ENCODE peak calls at places on chromosomes 5 and 9, in six cellular contexts. One of them, this sample, is unnamed.

GRCh38 chr5:159034083-159034824 is 65.5 kb downstream of the EBF1 start:
- DNase-seq in GM12878: no peak
- DNase-seq in HepG2: no peak
- DNase-seq in H1: no peak
- DNase-seq in GM12891: no peak
- DNase-seq in K562: no peak
- DNase-seq in this sample: no peak

GRCh38 chr5:677131-678101 is 15.7 kb downstream of the TPPP start:
- DNase-seq in HepG2: no peak
- DNase-seq in GM12891: no peak
- DNase-seq in K562: no peak
- DNase-seq in GM12878: no peak
- DNase-seq in H1: no peak
- DNase-seq in this sample: peak; percentile 17

GRCh38 chr5:141952030-141952429 is 6.0 kb downstream of the PCDH12 start:
- DNase-seq in HepG2: no peak
- DNase-seq in K562: no peak
- DNase-seq in GM12878: no peak
- DNase-seq in GM12891: no peak
- DNase-seq in H1: no peak
- DNase-seq in this sample: no peak

GRCh38 chr5:150522504-150523464 is 14.9 kb downstream of the NDST1 start:
- DNase-seq in H1: no peak
- DNase-seq in GM12878: no peak
- DNase-seq in K562: no peak
- DNase-seq in HepG2: peak; percentile 98
- DNase-seq in GM12891: no peak
- DNase-seq in this sample: no peak

GRCh38 chr5:128084228-128085167 is 932 bp downstream of the SLC12A2 start:
- DNase-seq in HepG2: no peak
- DNase-seq in K562: peak; percentile 41
- DNase-seq in GM12878: no peak
- DNase-seq in GM12891: peak; percentile 12
- DNase-seq in H1: peak; percentile 64
- DNase-seq in this sample: peak; percentile 16

GRCh38 chr9:110443878-110444245 is 106.2 kb upstream of the TXNDC8 start:
- DNase-seq in H1: no peak
- DNase-seq in GM12878: no peak
- DNase-seq in GM12891: no peak
- DNase-seq in K562: no peak
- DNase-seq in HepG2: no peak
- DNase-seq in this sample: no peak

GRCh38 chr9:136140966-136141365 is 22.3 kb upstream of the TMEM250 start:
- DNase-seq in GM12878: no peak
- DNase-seq in H1: no peak
- DNase-seq in K562: no peak
- DNase-seq in HepG2: no peak
- DNase-seq in GM12891: no peak
- DNase-seq in this sample: no peak

GRCh38 chr9:136564379-136564988 is 18.6 kb upstream of the NOTCH1 start:
- DNase-seq in K562: no peak
- DNase-seq in H1: no peak
- DNase-seq in GM12891: peak; percentile 69
- DNase-seq in HepG2: no peak
- DNase-seq in GM12878: peak; percentile 63
- DNase-seq in this sample: peak; percentile 69

GRCh38 chr5:59152701-59153245 is 569.9 kb downstream of the RAB3C start:
- DNase-seq in HepG2: no peak
- DNase-seq in GM12891: no peak
- DNase-seq in GM12878: no peak
- DNase-seq in H1: no peak
- DNase-seq in K562: no peak
- DNase-seq in this sample: no peak

GRCh38 chr5:142437563-142437962 is 112.7 kb upstream of the SPRY4 start:
- DNase-seq in GM12878: no peak
- DNase-seq in GM12891: no peak
- DNase-seq in H1: no peak
- DNase-seq in HepG2: peak; percentile 58
- DNase-seq in K562: no peak
- DNase-seq in this sample: no peak

GRCh38 chr5:94782376-94782775 is 163.9 kb downstream of the SLF1 start:
- DNase-seq in HepG2: no peak
- DNase-seq in K562: no peak
- DNase-seq in H1: no peak
- DNase-seq in GM12891: no peak
- DNase-seq in GM12878: no peak
- DNase-seq in this sample: no peak

GRCh38 chr9:96140401-96141180 is 161.4 kb downstream of the HSD17B3 start:
- DNase-seq in H1: no peak
- DNase-seq in HepG2: no peak
- DNase-seq in K562: no peak
- DNase-seq in GM12878: no peak
- DNase-seq in GM12891: no peak
- DNase-seq in this sample: no peak

GRCh38 chr9:371349-371748 is 156.7 kb downstream of the DOCK8 start:
- DNase-seq in GM12891: no peak
- DNase-seq in GM12878: no peak
- DNase-seq in K562: peak; percentile 38
- DNase-seq in HepG2: no peak
- DNase-seq in H1: no peak
- DNase-seq in this sample: no peak

GRCh38 chr5:157350939-157351338 is 85.0 kb downstream of the CYFIP2 start:
- DNase-seq in K562: no peak
- DNase-seq in GM12878: peak; percentile 16
- DNase-seq in H1: no peak
- DNase-seq in HepG2: no peak
- DNase-seq in GM12891: no peak
- DNase-seq in this sample: no peak

GRCh38 chr5:5699062-5699461 is 276.6 kb downstream of the ICE1 start:
- DNase-seq in GM12891: no peak
- DNase-seq in GM12878: no peak
- DNase-seq in K562: peak; percentile 44
- DNase-seq in HepG2: no peak
- DNase-seq in H1: peak; percentile 75
- DNase-seq in this sample: no peak

GRCh38 chr5:105101597-105101996 is 1539.0 kb upstream of the NUDT12 start:
- DNase-seq in GM12891: no peak
- DNase-seq in H1: no peak
- DNase-seq in GM12878: no peak
- DNase-seq in HepG2: no peak
- DNase-seq in K562: no peak
- DNase-seq in this sample: no peak

GRCh38 chr5:9498541-9499497 is 47.1 kb downstream of the SEMA5A start:
- DNase-seq in GM12891: no peak
- DNase-seq in HepG2: peak; percentile 7
- DNase-seq in GM12878: no peak
- DNase-seq in H1: peak; percentile 52
- DNase-seq in K562: peak; percentile 31
- DNase-seq in this sample: no peak

GRCh38 chr5:135453613-135454012 is 1.5 kb upstream of the TIFAB start:
- DNase-seq in GM12878: no peak
- DNase-seq in GM12891: no peak
- DNase-seq in HepG2: no peak
- DNase-seq in H1: no peak
- DNase-seq in K562: no peak
- DNase-seq in this sample: no peak

GRCh38 chr5:174837919-174838902 is 113.8 kb downstream of the MSX2 start:
- DNase-seq in K562: peak; percentile 9
- DNase-seq in HepG2: no peak
- DNase-seq in GM12878: no peak
- DNase-seq in H1: peak; percentile 53
- DNase-seq in GM12891: no peak
- DNase-seq in this sample: no peak

GRCh38 chr9:17757816-17758215 is 178.9 kb downstream of the SH3GL2 start:
- DNase-seq in H1: no peak
- DNase-seq in HepG2: no peak
- DNase-seq in GM12891: no peak
- DNase-seq in K562: no peak
- DNase-seq in GM12878: no peak
- DNase-seq in this sample: no peak

GRCh38 chr5:34976347-34976746 is 47.0 kb downstream of the DNAJC21 start:
- DNase-seq in H1: no peak
- DNase-seq in GM12891: no peak
- DNase-seq in K562: no peak
- DNase-seq in HepG2: no peak
- DNase-seq in GM12878: no peak
- DNase-seq in this sample: no peak

GRCh38 chr9:113879906-113880305 is 3.8 kb downstream of the ZNF618 start:
- DNase-seq in GM12891: no peak
- DNase-seq in K562: no peak
- DNase-seq in GM12878: no peak
- DNase-seq in HepG2: no peak
- DNase-seq in H1: no peak
- DNase-seq in this sample: no peak

GRCh38 chr5:169583101-169583423 is 511 bp upstream of the SPDL1 start:
- DNase-seq in HepG2: peak; percentile 1
- DNase-seq in GM12891: no peak
- DNase-seq in GM12878: no peak
- DNase-seq in H1: no peak
- DNase-seq in K562: no peak
- DNase-seq in this sample: peak; percentile 3

GRCh38 chr5:132747693-132748440 is 641 bp downstream of the CCNI2 start:
- DNase-seq in H1: peak; percentile 74
- DNase-seq in K562: no peak
- DNase-seq in GM12891: no peak
- DNase-seq in GM12878: no peak
- DNase-seq in HepG2: no peak
- DNase-seq in this sample: no peak

GRCh38 chr5:131595088-131596033 is 39.7 kb downstream of the RAPGEF6 start:
- DNase-seq in H1: no peak
- DNase-seq in GM12891: peak; percentile 9
- DNase-seq in HepG2: no peak
- DNase-seq in GM12878: no peak
- DNase-seq in K562: no peak
- DNase-seq in this sample: no peak

GRCh38 chr9:122347348-122348287 is 23.2 kb upstream of the PTGS1 start:
- DNase-seq in GM12891: no peak
- DNase-seq in H1: no peak
- DNase-seq in K562: no peak
- DNase-seq in GM12878: no peak
- DNase-seq in HepG2: peak; percentile 36
- DNase-seq in this sample: no peak

GRCh38 chr9:112487799-112488345 is 1.2 kb downstream of the KIAA1958 start:
- DNase-seq in HepG2: no peak
- DNase-seq in GM12891: no peak
- DNase-seq in H1: no peak
- DNase-seq in K562: no peak
- DNase-seq in GM12878: no peak
- DNase-seq in this sample: no peak

GRCh38 chr5:11906495-11906894 is 2.2 kb upstream of the CTNND2 start:
- DNase-seq in GM12891: no peak
- DNase-seq in HepG2: no peak
- DNase-seq in H1: no peak
- DNase-seq in K562: no peak
- DNase-seq in GM12878: no peak
- DNase-seq in this sample: no peak
- TF ChIP-seq TAF1 in GM12891: no peak
- TF ChIP-seq TAF1 in HepG2: no peak
- TF ChIP-seq TAF1 in H1: no peak
- TF ChIP-seq TAF1 in K562: no peak
- TF ChIP-seq TAF1 in GM12878: no peak
- TF ChIP-seq TAF1 in this sample: no peak

GRCh38 chr5:76337949-76338589 is 65.0 kb upstream of the IQGAP2 start:
- DNase-seq in H1: peak; percentile 68
- DNase-seq in K562: peak; percentile 71
- DNase-seq in HepG2: peak; percentile 60
- DNase-seq in GM12878: peak; percentile 24
- DNase-seq in GM12891: peak; percentile 38
- DNase-seq in this sample: peak; percentile 23
- TF ChIP-seq POLR2AphosphoS5 in H1: no peak
- TF ChIP-seq POLR2AphosphoS5 in K562: no peak
- TF ChIP-seq POLR2AphosphoS5 in HepG2: no peak
- TF ChIP-seq POLR2AphosphoS5 in GM12878: no peak
- TF ChIP-seq POLR2AphosphoS5 in GM12891: no peak
- TF ChIP-seq POLR2AphosphoS5 in this sample: no peak

DNA sequence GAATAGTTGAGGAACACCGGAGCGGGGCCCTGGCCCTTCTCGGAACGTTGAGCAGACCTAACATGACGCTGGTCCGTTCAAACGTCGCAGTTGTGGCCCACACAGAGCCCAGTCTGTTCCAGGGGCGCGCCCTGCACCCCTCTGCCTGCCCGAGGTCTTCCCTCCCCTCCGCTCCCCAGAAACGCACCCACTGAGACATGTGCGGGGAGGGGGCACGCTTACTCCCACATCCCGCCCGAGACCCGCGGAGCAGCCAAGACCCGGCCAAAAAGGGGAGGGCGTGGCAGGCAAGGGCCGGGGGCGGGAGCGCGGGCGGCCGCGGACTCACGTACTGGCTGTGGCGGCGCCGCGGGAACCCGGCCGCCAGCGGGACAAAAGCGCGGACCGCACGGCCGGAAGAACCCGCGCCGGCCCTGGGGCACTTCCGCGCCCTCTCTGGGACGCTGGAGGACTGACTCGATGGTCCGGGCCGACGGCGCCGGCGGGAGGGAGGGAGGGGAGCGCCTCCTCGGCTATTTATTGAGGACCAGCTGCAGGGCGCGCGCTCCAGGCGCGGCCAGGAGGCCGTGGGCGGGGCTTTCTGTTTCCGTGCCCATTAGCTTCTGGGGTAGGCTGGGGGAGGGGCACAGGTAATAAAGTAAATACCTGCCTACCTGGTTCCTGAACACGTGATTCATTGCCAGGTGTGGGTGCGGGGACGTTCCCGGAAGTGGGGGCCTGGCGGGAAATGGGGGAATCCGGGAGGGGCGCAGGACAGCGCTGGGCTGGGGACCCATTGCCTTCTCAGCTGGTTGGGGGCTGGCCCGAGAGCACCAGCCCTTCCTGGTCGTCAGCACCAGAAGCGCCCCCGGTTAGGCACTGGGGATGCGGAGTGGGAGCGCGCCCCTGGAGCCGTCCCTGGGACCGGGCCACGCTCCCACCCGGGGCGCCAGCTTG is at the start of gene ZFP62:
- DNase-seq in GM12878: peak; percentile 62
- DNase-seq in K562: peak; percentile 91
- DNase-seq in HepG2: peak; percentile 77
- DNase-seq in H1: peak; percentile 95
- DNase-seq in GM12891: peak; percentile 81
- DNase-seq in this sample: peak; percentile 81
- TF ChIP-seq POLR2A in GM12878: peak; percentile 82
- TF ChIP-seq POLR2A in K562: peak; percentile 81
- TF ChIP-seq POLR2A in HepG2: no peak
- TF ChIP-seq POLR2A in H1: peak; percentile 59
- TF ChIP-seq POLR2A in GM12891: peak; percentile 54
- TF ChIP-seq POLR2A in this sample: peak; percentile 56

DNA sequence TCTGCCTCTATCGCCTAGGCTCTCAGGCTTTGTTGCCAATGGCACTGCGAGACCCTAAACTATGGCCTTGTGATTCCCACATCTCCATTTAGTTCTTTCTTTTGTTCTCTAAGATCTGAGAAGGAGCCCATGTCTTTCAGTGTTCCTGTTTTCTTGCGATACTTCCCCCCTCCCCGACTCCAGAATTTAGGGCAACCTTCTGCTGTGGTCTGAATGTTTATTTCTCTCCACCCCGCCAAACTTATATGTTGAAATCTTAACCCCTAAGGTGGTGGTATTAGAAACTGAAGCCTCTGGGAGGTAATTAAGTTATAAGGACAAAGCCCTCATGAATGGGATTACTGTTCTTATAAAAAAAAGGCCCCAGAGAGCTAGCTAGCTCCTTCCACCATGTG is 6.4 kb downstream of the TMC1 start:
- DNase-seq in HepG2: no peak
- DNase-seq in GM12891: no peak
- DNase-seq in GM12878: no peak
- DNase-seq in K562: no peak
- DNase-seq in H1: no peak
- DNase-seq in this sample: no peak
- TF ChIP-seq TAF1 in HepG2: no peak
- TF ChIP-seq TAF1 in GM12891: no peak
- TF ChIP-seq TAF1 in GM12878: no peak
- TF ChIP-seq TAF1 in K562: no peak
- TF ChIP-seq TAF1 in H1: no peak
- TF ChIP-seq TAF1 in this sample: no peak